ENCODE peak calls at places on chromosomes 16 and 17, in four cellular contexts. One of them, this sample, is unnamed.
A peak's percentile ranks its signal among the peaks of the same experiment; 100 is the strongest.

GRCh38 chr17:230371-230770 is 48.9 kb upstream of the DOC2B start:
- DNase-seq in heart left ventricle: no peak
- DNase-seq in effector memory CD4-positive, alpha-beta T cell: no peak
- DNase-seq in tibial artery: no peak
- DNase-seq in this sample: no peak

GRCh38 chr17:1506649-1507254 is 9.7 kb downstream of the INPP5K start:
- DNase-seq in tibial artery: no peak
- DNase-seq in effector memory CD4-positive, alpha-beta T cell: no peak
- DNase-seq in heart left ventricle: no peak
- DNase-seq in this sample: no peak

GRCh38 chr17:41824086-41824485 is 11.3 kb downstream of the FKBP10 start:
- DNase-seq in effector memory CD4-positive, alpha-beta T cell: no peak
- DNase-seq in tibial artery: no peak
- DNase-seq in heart left ventricle: no peak
- DNase-seq in this sample: no peak

GRCh38 chr17:55238931-55239297 is 25.8 kb upstream of the HLF start:
- DNase-seq in heart left ventricle: no peak
- DNase-seq in tibial artery: no peak
- DNase-seq in effector memory CD4-positive, alpha-beta T cell: no peak
- DNase-seq in this sample: no peak

GRCh38 chr17:29826045-29826692 is 103.9 kb downstream of the SSH2 start:
- DNase-seq in heart left ventricle: no peak
- DNase-seq in effector memory CD4-positive, alpha-beta T cell: no peak
- DNase-seq in tibial artery: no peak
- DNase-seq in this sample: no peak

GRCh38 chr16:4015275-4015990 is 100.8 kb downstream of the ADCY9 start:
- DNase-seq in tibial artery: no peak
- DNase-seq in heart left ventricle: no peak
- DNase-seq in effector memory CD4-positive, alpha-beta T cell: no peak
- DNase-seq in this sample: no peak

GRCh38 chr17:79696159-79696982 is 34.4 kb upstream of the ENPP7 start:
- DNase-seq in tibial artery: no peak
- DNase-seq in effector memory CD4-positive, alpha-beta T cell: no peak
- DNase-seq in heart left ventricle: no peak
- DNase-seq in this sample: no peak

GRCh38 chr17:59643159-59643857 is 23.6 kb downstream of the CLTC start:
- DNase-seq in heart left ventricle: no peak
- DNase-seq in tibial artery: no peak
- DNase-seq in effector memory CD4-positive, alpha-beta T cell: no peak
- DNase-seq in this sample: no peak

GRCh38 chr17:61275395-61275794 is 124.2 kb upstream of the TBX2 start:
- DNase-seq in effector memory CD4-positive, alpha-beta T cell: no peak
- DNase-seq in tibial artery: no peak
- DNase-seq in heart left ventricle: no peak
- DNase-seq in this sample: no peak

GRCh38 chr17:56929362-56929969 is 15.6 kb upstream of the TRIM25 start:
- DNase-seq in heart left ventricle: no peak
- DNase-seq in tibial artery: no peak
- DNase-seq in effector memory CD4-positive, alpha-beta T cell: no peak
- DNase-seq in this sample: no peak

GRCh38 chr16:8649829-8650554 is 24.4 kb upstream of the ABAT start:
- DNase-seq in effector memory CD4-positive, alpha-beta T cell: no peak
- DNase-seq in tibial artery: no peak
- DNase-seq in heart left ventricle: no peak
- DNase-seq in this sample: no peak

GRCh38 chr17:12744298-12744697 is 45.0 kb upstream of the ARHGAP44 start:
- DNase-seq in effector memory CD4-positive, alpha-beta T cell: no peak
- DNase-seq in heart left ventricle: peak; percentile 64
- DNase-seq in tibial artery: no peak
- DNase-seq in this sample: no peak

GRCh38 chr16:31501966-31502348 is 6.2 kb downstream of the RUSF1 start:
- DNase-seq in effector memory CD4-positive, alpha-beta T cell: no peak
- DNase-seq in tibial artery: no peak
- DNase-seq in heart left ventricle: no peak
- DNase-seq in this sample: no peak

GRCh38 chr16:81708459-81709368 is 70.4 kb upstream of the PLCG2 start:
- DNase-seq in heart left ventricle: no peak
- DNase-seq in effector memory CD4-positive, alpha-beta T cell: no peak
- DNase-seq in tibial artery: no peak
- DNase-seq in this sample: no peak

GRCh38 chr16:4495766-4496165 is 19.6 kb downstream of the HMOX2 start:
- DNase-seq in heart left ventricle: no peak
- DNase-seq in tibial artery: no peak
- DNase-seq in effector memory CD4-positive, alpha-beta T cell: no peak
- DNase-seq in this sample: no peak

GRCh38 chr17:2192367-2193028 is 111.1 kb downstream of the SMG6 start:
- DNase-seq in effector memory CD4-positive, alpha-beta T cell: no peak
- DNase-seq in tibial artery: no peak
- DNase-seq in heart left ventricle: no peak
- DNase-seq in this sample: peak; percentile 32

GRCh38 chr16:19685176-19685575 is 32.9 kb downstream of the KNOP1 start:
- DNase-seq in effector memory CD4-positive, alpha-beta T cell: no peak
- DNase-seq in heart left ventricle: no peak
- DNase-seq in tibial artery: no peak
- DNase-seq in this sample: no peak

GRCh38 chr17:37327341-37328090 is 48.3 kb upstream of the C17orf78 start:
- DNase-seq in tibial artery: no peak
- DNase-seq in heart left ventricle: no peak
- DNase-seq in effector memory CD4-positive, alpha-beta T cell: no peak
- DNase-seq in this sample: no peak

GRCh38 chr16:47213761-47214440 is 70.2 kb upstream of the NETO2 start:
- DNase-seq in tibial artery: no peak
- DNase-seq in heart left ventricle: no peak
- DNase-seq in effector memory CD4-positive, alpha-beta T cell: no peak
- DNase-seq in this sample: no peak

GRCh38 chr16:73019456-73020362 is 28.2 kb downstream of the ZFHX3 start:
- DNase-seq in heart left ventricle: no peak
- DNase-seq in effector memory CD4-positive, alpha-beta T cell: no peak
- DNase-seq in tibial artery: no peak
- DNase-seq in this sample: no peak

GRCh38 chr16:7990864-7991263 is 599.4 kb downstream of the TMEM114 start:
- DNase-seq in tibial artery: no peak
- DNase-seq in heart left ventricle: peak; percentile 7
- DNase-seq in effector memory CD4-positive, alpha-beta T cell: no peak
- DNase-seq in this sample: no peak

GRCh38 chr17:65978881-65979280 is 213.1 kb downstream of the CEP112 start:
- DNase-seq in effector memory CD4-positive, alpha-beta T cell: no peak
- DNase-seq in heart left ventricle: no peak
- DNase-seq in tibial artery: no peak
- DNase-seq in this sample: no peak

GRCh38 chr16:48687421-48688038 is 77.5 kb upstream of the N4BP1 start:
- DNase-seq in effector memory CD4-positive, alpha-beta T cell: no peak
- DNase-seq in heart left ventricle: peak; percentile 27
- DNase-seq in tibial artery: peak; percentile 22
- DNase-seq in this sample: peak; percentile 60

GRCh38 chr16:79885320-79885719 is 284.8 kb upstream of the MAF start:
- DNase-seq in tibial artery: no peak
- DNase-seq in effector memory CD4-positive, alpha-beta T cell: no peak
- DNase-seq in heart left ventricle: no peak
- DNase-seq in this sample: no peak

GRCh38 chr16:3060339-3061127 is 4.9 kb upstream of the IL32 start:
- DNase-seq in tibial artery: no peak
- DNase-seq in effector memory CD4-positive, alpha-beta T cell: no peak
- DNase-seq in heart left ventricle: no peak
- DNase-seq in this sample: no peak

GRCh38 chr17:801660-802059 is 19.5 kb downstream of the MRM3 start:
- DNase-seq in heart left ventricle: no peak
- DNase-seq in effector memory CD4-positive, alpha-beta T cell: no peak
- DNase-seq in tibial artery: no peak
- DNase-seq in this sample: no peak

GRCh38 chr17:82814834-82815233 is 25.0 kb downstream of the ZNF750 start:
- DNase-seq in tibial artery: no peak
- DNase-seq in heart left ventricle: no peak
- DNase-seq in effector memory CD4-positive, alpha-beta T cell: no peak
- DNase-seq in this sample: no peak

GRCh38 chr17:57916925-57917858 is 38.0 kb downstream of the CUEDC1 start:
- DNase-seq in tibial artery: no peak
- DNase-seq in effector memory CD4-positive, alpha-beta T cell: no peak
- DNase-seq in heart left ventricle: peak; percentile 50
- DNase-seq in this sample: no peak

GRCh38 chr17:75518201-75518600 is 1.9 kb downstream of the TSEN54 start:
- DNase-seq in effector memory CD4-positive, alpha-beta T cell: peak; percentile 31
- DNase-seq in tibial artery: no peak
- DNase-seq in heart left ventricle: no peak
- DNase-seq in this sample: no peak

GRCh38 chr16:5378531-5378930 is 280.9 kb upstream of the EEF2KMT start:
- DNase-seq in heart left ventricle: no peak
- DNase-seq in tibial artery: no peak
- DNase-seq in effector memory CD4-positive, alpha-beta T cell: no peak
- DNase-seq in this sample: no peak

GRCh38 chr16:854808-855410 is 54.4 kb upstream of the GNG13 start:
- DNase-seq in tibial artery: no peak
- DNase-seq in effector memory CD4-positive, alpha-beta T cell: no peak
- DNase-seq in heart left ventricle: no peak
- DNase-seq in this sample: no peak
- H3K9me3 ChIP-seq in tibial artery: no peaks in the 10 kb centered on the region
- H3K9me3 ChIP-seq in effector memory CD4-positive, alpha-beta T cell: no peaks in the 10 kb centered on the region
- H3K9me3 ChIP-seq in heart left ventricle: no peaks in the 10 kb centered on the region
- H3K9me3 ChIP-seq in this sample: no peaks in the 10 kb centered on the region

DNA sequence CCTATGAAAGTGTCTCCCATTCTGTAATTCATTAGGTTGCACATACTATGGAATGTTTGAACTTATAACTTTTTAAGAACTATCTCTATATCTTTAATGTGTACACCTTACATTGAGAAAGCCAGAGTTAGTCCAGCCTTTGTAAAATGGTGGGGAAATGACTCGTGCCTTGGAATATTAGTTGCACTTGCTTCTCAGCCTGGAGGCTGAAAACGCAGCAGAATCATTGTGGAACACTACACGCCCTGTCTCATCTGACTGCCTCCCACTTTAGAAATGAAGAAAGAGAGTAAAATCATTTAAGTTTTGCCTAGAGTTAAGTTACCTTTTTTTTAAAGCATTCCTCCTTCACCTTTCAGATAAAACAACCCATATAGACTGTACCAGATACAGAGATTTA is 90.7 kb upstream of the WSB1 start:
- DNase-seq in effector memory CD4-positive, alpha-beta T cell: no peak
- DNase-seq in tibial artery: no peak
- DNase-seq in heart left ventricle: no peak
- DNase-seq in this sample: no peak
- H3K9me3 ChIP-seq in effector memory CD4-positive, alpha-beta T cell: no peaks in the 10 kb centered on the region
- H3K9me3 ChIP-seq in tibial artery: no peaks in the 10 kb centered on the region
- H3K9me3 ChIP-seq in heart left ventricle: no peaks in the 10 kb centered on the region
- H3K9me3 ChIP-seq in this sample: peaks cover 8% of the 10 kb centered on the region

GRCh38 chr17:77167472-77168306 is 26.9 kb downstream of the SEC14L1 start:
- DNase-seq in tibial artery: no peak
- DNase-seq in effector memory CD4-positive, alpha-beta T cell: no peak
- DNase-seq in heart left ventricle: no peak
- DNase-seq in this sample: no peak
- H3K9me3 ChIP-seq in tibial artery: no peaks in the 10 kb centered on the region
- H3K9me3 ChIP-seq in effector memory CD4-positive, alpha-beta T cell: peaks cover 11% of the 10 kb centered on the region
- H3K9me3 ChIP-seq in heart left ventricle: no peaks in the 10 kb centered on the region
- H3K9me3 ChIP-seq in this sample: peaks cover 12% of the 10 kb centered on the region

DNA sequence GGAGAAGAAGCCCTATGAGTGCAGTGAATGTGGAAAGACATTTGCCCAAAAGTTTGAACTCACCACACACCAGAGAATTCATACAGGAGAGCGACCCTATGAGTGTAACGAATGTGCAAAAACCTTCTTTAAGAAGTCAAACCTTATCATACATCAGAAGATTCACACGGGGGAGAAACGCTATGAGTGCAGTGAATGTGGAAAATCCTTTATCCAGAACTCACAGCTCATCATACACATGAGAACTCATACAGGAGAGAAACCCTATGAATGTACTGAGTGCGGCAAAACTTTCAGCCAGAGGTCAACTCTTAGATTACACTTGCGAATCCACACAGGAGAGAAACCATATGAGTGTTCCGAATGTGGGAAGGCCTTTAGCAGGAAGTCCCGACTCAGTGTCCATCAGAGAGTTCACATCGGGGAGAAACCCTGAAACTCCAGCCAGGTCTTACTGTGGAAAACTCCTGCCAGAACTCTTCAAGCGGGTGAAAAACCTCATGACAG is 21.6 kb downstream of the ZFP1 start:
- DNase-seq in tibial artery: no peak
- DNase-seq in effector memory CD4-positive, alpha-beta T cell: no peak
- DNase-seq in heart left ventricle: no peak
- DNase-seq in this sample: no peak
- H3K9me3 ChIP-seq in tibial artery: no peaks in the 10 kb centered on the region
- H3K9me3 ChIP-seq in effector memory CD4-positive, alpha-beta T cell: peaks cover 29% of the 10 kb centered on the region
- H3K9me3 ChIP-seq in heart left ventricle: peaks cover 11% of the 10 kb centered on the region
- H3K9me3 ChIP-seq in this sample: peaks cover 55% of the 10 kb centered on the region

DNA sequence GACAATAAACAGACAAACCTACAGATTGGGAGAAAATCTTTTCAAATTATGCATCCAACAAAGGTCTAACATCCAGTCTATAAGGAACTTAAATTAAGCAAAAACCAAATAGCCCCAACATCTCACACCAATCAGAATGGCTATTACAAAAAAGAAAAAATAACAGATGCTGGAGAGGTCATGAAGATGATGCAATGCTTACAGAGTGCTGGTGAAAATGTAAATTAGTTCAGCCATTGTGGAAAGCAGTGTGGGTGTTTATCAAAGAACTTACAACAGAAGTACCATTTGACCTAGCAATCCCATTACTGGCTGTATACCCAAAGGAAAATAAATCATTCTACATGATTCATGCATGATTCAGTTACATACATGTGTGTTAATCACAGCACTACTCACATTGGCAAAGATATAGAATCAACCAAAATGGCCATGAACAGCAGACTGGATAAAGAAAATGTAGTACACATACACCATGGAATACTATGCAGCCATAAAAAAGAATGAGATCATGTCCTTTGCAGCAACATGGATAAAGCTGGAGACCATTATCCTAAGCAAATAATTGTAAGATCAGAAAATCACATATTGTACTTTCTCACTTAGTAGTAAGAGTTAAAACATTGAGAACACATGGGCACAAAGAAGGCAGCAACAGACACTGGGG is 223.9 kb upstream of the WSB1 start:
- DNase-seq in tibial artery: no peak
- DNase-seq in effector memory CD4-positive, alpha-beta T cell: no peak
- DNase-seq in heart left ventricle: no peak
- DNase-seq in this sample: no peak
- H3K9me3 ChIP-seq in tibial artery: no peaks in the 10 kb centered on the region
- H3K9me3 ChIP-seq in effector memory CD4-positive, alpha-beta T cell: no peaks in the 10 kb centered on the region
- H3K9me3 ChIP-seq in heart left ventricle: no peaks in the 10 kb centered on the region
- H3K9me3 ChIP-seq in this sample: no peaks in the 10 kb centered on the region

GRCh38 chr16:35749253-35750141 is 2290.1 kb downstream of the TP53TG3F start:
- DNase-seq in effector memory CD4-positive, alpha-beta T cell: no peak
- DNase-seq in heart left ventricle: no peak
- DNase-seq in tibial artery: no peak
- DNase-seq in this sample: no peak
- H3K9me3 ChIP-seq in effector memory CD4-positive, alpha-beta T cell: peaks cover 19% of the 10 kb centered on the region
- H3K9me3 ChIP-seq in heart left ventricle: no peaks in the 10 kb centered on the region
- H3K9me3 ChIP-seq in tibial artery: no peaks in the 10 kb centered on the region
- H3K9me3 ChIP-seq in this sample: no peaks in the 10 kb centered on the region